ENCODE peak calls at places on chromosomes 12 and 14, in four cellular contexts. One of them, this sample, is unnamed.

GRCh38 chr12:118330421-118331018 is 42.2 kb downstream of the TAOK3 start:
- DNase-seq in Panc1: no peak
- DNase-seq in ELR: peak; percentile 72
- DNase-seq in kidney epithelial cell: no peak
- DNase-seq in this sample: no peak

GRCh38 chr12:93109794-93110203 is 180.7 kb upstream of the EEA1 start:
- DNase-seq in Panc1: no peak
- DNase-seq in ELR: no peak
- DNase-seq in kidney epithelial cell: peak; percentile 71
- DNase-seq in this sample: no peak

GRCh38 chr12:77392467-77392866 is 327.1 kb upstream of the E2F7 start:
- DNase-seq in Panc1: no peak
- DNase-seq in ELR: no peak
- DNase-seq in kidney epithelial cell: no peak
- DNase-seq in this sample: no peak

GRCh38 chr12:99154264-99154982 is 493.1 kb upstream of the GARIN6 start:
- DNase-seq in Panc1: no peak
- DNase-seq in ELR: no peak
- DNase-seq in kidney epithelial cell: peak; percentile 7
- DNase-seq in this sample: no peak

GRCh38 chr12:90943248-90943647 is 11.7 kb downstream of the CCER1 start:
- DNase-seq in Panc1: no peak
- DNase-seq in ELR: no peak
- DNase-seq in kidney epithelial cell: no peak
- DNase-seq in this sample: no peak

GRCh38 chr12:16385779-16386646 is 38.6 kb downstream of the MGST1 start:
- DNase-seq in Panc1: peak; percentile 18
- DNase-seq in ELR: peak; percentile 51
- DNase-seq in kidney epithelial cell: peak; percentile 10
- DNase-seq in this sample: no peak

GRCh38 chr14:73973497-73973896 is 23.4 kb downstream of the COQ6 start:
- DNase-seq in Panc1: no peak
- DNase-seq in ELR: no peak
- DNase-seq in kidney epithelial cell: no peak
- DNase-seq in this sample: no peak

GRCh38 chr14:98204139-98204538 is 1067.9 kb downstream of the BCL11B start:
- DNase-seq in Panc1: no peak
- DNase-seq in ELR: no peak
- DNase-seq in kidney epithelial cell: no peak
- DNase-seq in this sample: no peak

GRCh38 chr12:111121840-111122239 is 201.5 kb upstream of the MYL2 start:
- DNase-seq in Panc1: no peak
- DNase-seq in ELR: no peak
- DNase-seq in kidney epithelial cell: no peak
- DNase-seq in this sample: no peak

GRCh38 chr14:75156901-75157300 is 19.5 kb downstream of the TMED10 start:
- DNase-seq in Panc1: no peak
- DNase-seq in ELR: peak; percentile 27
- DNase-seq in kidney epithelial cell: no peak
- DNase-seq in this sample: no peak

GRCh38 chr14:100714205-100714781 is 12.4 kb upstream of the DLK1 start:
- DNase-seq in Panc1: no peak
- DNase-seq in ELR: no peak
- DNase-seq in kidney epithelial cell: no peak
- DNase-seq in this sample: no peak

GRCh38 chr14:94043111-94043755 is 17.1 kb downstream of the OTUB2 start:
- DNase-seq in Panc1: no peak
- DNase-seq in ELR: peak; percentile 16
- DNase-seq in kidney epithelial cell: no peak
- DNase-seq in this sample: no peak

GRCh38 chr12:124278389-124279101 is 16.3 kb upstream of the RFLNA start:
- DNase-seq in Panc1: no peak
- DNase-seq in ELR: no peak
- DNase-seq in kidney epithelial cell: no peak
- DNase-seq in this sample: no peak

GRCh38 chr12:64666054-64666914 is 56.0 kb downstream of the RASSF3 start:
- DNase-seq in Panc1: no peak
- DNase-seq in ELR: no peak
- DNase-seq in kidney epithelial cell: no peak
- DNase-seq in this sample: no peak

GRCh38 chr12:1799882-1800645 is 20.3 kb upstream of the LRTM2 start:
- DNase-seq in Panc1: no peak
- DNase-seq in ELR: no peak
- DNase-seq in kidney epithelial cell: no peak
- DNase-seq in this sample: no peak

GRCh38 chr12:124631681-124632080 is 64.3 kb upstream of the NCOR2 start:
- DNase-seq in Panc1: no peak
- DNase-seq in ELR: no peak
- DNase-seq in kidney epithelial cell: no peak
- DNase-seq in this sample: no peak

GRCh38 chr12:59850268-59850667 is 254.4 kb downstream of the SLC16A7 start:
- DNase-seq in Panc1: no peak
- DNase-seq in ELR: no peak
- DNase-seq in kidney epithelial cell: no peak
- DNase-seq in this sample: no peak

GRCh38 chr14:26598081-26598671 is 343 bp upstream of the NOVA1 start:
- DNase-seq in Panc1: no peak
- DNase-seq in ELR: no peak
- DNase-seq in kidney epithelial cell: peak; percentile 61
- DNase-seq in this sample: peak; percentile 87

GRCh38 chr12:113473400-113473799 is 1.7 kb upstream of the LHX5 start:
- DNase-seq in Panc1: no peak
- DNase-seq in ELR: no peak
- DNase-seq in kidney epithelial cell: no peak
- DNase-seq in this sample: no peak

GRCh38 chr12:122062832-122063690 is 15.5 kb upstream of the MLXIP start:
- DNase-seq in Panc1: no peak
- DNase-seq in ELR: peak; percentile 91
- DNase-seq in kidney epithelial cell: no peak
- DNase-seq in this sample: no peak

GRCh38 chr14:60485600-60486251 is at the start of gene C14orf39:
- DNase-seq in Panc1: no peak
- DNase-seq in ELR: peak; percentile 46
- DNase-seq in kidney epithelial cell: peak; percentile 10
- DNase-seq in this sample: no peak

GRCh38 chr14:71403673-71404072 is 496.4 kb downstream of the PCNX1 start:
- DNase-seq in Panc1: no peak
- DNase-seq in ELR: peak; percentile 52
- DNase-seq in kidney epithelial cell: no peak
- DNase-seq in this sample: no peak